ENCODE peak calls at places on chromosome 1, in nine cellular contexts. S, H, O, N, R, B, Q, U and D are unnamed samples.

GRCh38 chr1:2539312-2539907 is 9.3 kb upstream of the HES5 start:
- DNase-seq in S (no peak), H (peak; percentile 41), O (no peak), N (no peak), R (peak; percentile 15), B (no peak), Q (no peak), U (no peak), D (no peak)

GRCh38 chr1:203366476-203366875 is 15.6 kb upstream of the FMOD start:
- DNase-seq in S (no peak), H (no peak), O (no peak), N (no peak), R (no peak), B (no peak), Q (no peak), U (no peak), D (no peak)

GRCh38 chr1:206117151-206117948 is at the start of gene AVPR1B:
- DNase-seq in S (no peak), H (peak; percentile 30), O (no peak), N (peak; percentile 87), R (no peak), B (no peak), Q (no peak), U (peak; percentile 64), D (no peak)

GRCh38 chr1:239826209-239826608 is 265.5 kb upstream of the FMN2 start:
- DNase-seq in S (no peak), H (no peak), O (no peak), N (no peak), R (no peak), B (no peak), Q (no peak), U (no peak), D (no peak)

GRCh38 chr1:202968895-202969295 is 1.8 kb upstream of the CYB5R1 start:
- DNase-seq in S (no peak), H (no peak), O (peak; percentile 97), N (peak; percentile 54), R (peak; percentile 99), B (peak; percentile 68), Q (no peak), U (peak; percentile 68), D (peak; percentile 90)

GRCh38 chr1:223670458-223671159 is 5.1 kb upstream of the CAPN8 start:
- DNase-seq in S (no peak), H (no peak), O (no peak), N (no peak), R (peak; percentile 28), B (peak; percentile 48), Q (no peak), U (peak; percentile 81), D (no peak)

GRCh38 chr1:182235604-182235951 is 156.0 kb downstream of the GLUL start:
- DNase-seq in S (no peak), H (no peak), O (no peak), N (no peak), R (peak; percentile 56), B (no peak), Q (no peak), U (no peak), D (peak; percentile 19)

GRCh38 chr1:25833158-25833557 is 13.4 kb downstream of the MTFR1L start:
- DNase-seq in S (no peak), H (no peak), O (no peak), N (no peak), R (no peak), B (no peak), Q (no peak), U (no peak), D (no peak)

GRCh38 chr1:3451994-3452865 is 2.2 kb upstream of the ARHGEF16 start:
- DNase-seq in S (no peak), H (no peak), O (no peak), N (peak; percentile 51), R (no peak), B (no peak), Q (no peak), U (no peak), D (no peak)

GRCh38 chr1:228145050-228145343 is 4.7 kb upstream of the GJC2 start:
- DNase-seq in S (no peak), H (no peak), O (no peak), N (no peak), R (no peak), B (no peak), Q (no peak), U (no peak), D (no peak)

GRCh38 chr1:77473690-77474089 is 191.9 kb downstream of the AK5 start:
- DNase-seq in S (peak; percentile 56), H (no peak), O (no peak), N (no peak), R (no peak), B (peak; percentile 67), Q (no peak), U (peak; percentile 77), D (no peak)

GRCh38 chr1:228765543-228765942 is 30.3 kb downstream of the RHOU start:
- DNase-seq in S (no peak), H (peak; percentile 8), O (no peak), N (no peak), R (no peak), B (no peak), Q (no peak), U (no peak), D (no peak)

GRCh38 chr1:24805534-24806301 is 60.5 kb downstream of the CLIC4 start:
- DNase-seq in S (peak; percentile 59), H (no peak), O (no peak), N (no peak), R (no peak), B (no peak), Q (no peak), U (peak; percentile 65), D (no peak)

GRCh38 chr1:109201123-109201703 is 12.5 kb upstream of the SARS1 start:
- DNase-seq in S (peak; percentile 92), H (peak; percentile 64), O (no peak), N (no peak), R (peak; percentile 25), B (peak; percentile 59), Q (peak; percentile 34), U (peak; percentile 87), D (no peak)

GRCh38 chr1:8817413-8818324 is at the start of gene RERE:
- DNase-seq in S (peak; percentile 63), H (peak; percentile 95), O (peak; percentile 93), N (peak; percentile 98), R (peak; percentile 78), B (peak; percentile 83), Q (peak; percentile 90), U (peak; percentile 95), D (peak; percentile 83)

GRCh38 chr1:38293530-38293929 is 246.9 kb upstream of the POU3F1 start:
- DNase-seq in S (no peak), H (no peak), O (no peak), N (no peak), R (no peak), B (no peak), Q (no peak), U (no peak), D (no peak)

GRCh38 chr1:66764994-66765578 is 12.8 kb downstream of the DYNLT5 start:
- DNase-seq in S (no peak), H (peak; percentile 28), O (peak; percentile 20), N (no peak), R (peak; percentile 74), B (peak; percentile 43), Q (no peak), U (peak; percentile 61), D (peak; percentile 28)